ENCODE peak calls at places on chromosome 6, in four cellular contexts. F is HFFc6, Q is AG04450, X is NB4. Z is an unnamed sample.

GRCh38 chr6:142395768-142396231 is 94.0 kb downstream of the ADGRG6 start:
- DNase-seq in F (no peak), Q (no peak), X (no peak), Z (no peak)

GRCh38 chr6:54262956-54263355 is 45.3 kb upstream of the TINAG start:
- DNase-seq in F (no peak), Q (no peak), X (no peak), Z (no peak)

GRCh38 chr6:158049055-158050028 is 67.7 kb downstream of the SYNJ2 start:
- DNase-seq in F (no peak), Q (no peak), X (no peak), Z (no peak)

GRCh38 chr6:129543981-129544380 is 166.0 kb downstream of the ARHGAP18 start:
- DNase-seq in F (peak; percentile 32), Q (no peak), X (no peak), Z (no peak)

GRCh38 chr6:79719248-79719975 is 88.3 kb downstream of the SH3BGRL2 start:
- DNase-seq in F (no peak), Q (no peak), X (no peak), Z (no peak)

GRCh38 chr6:21593927-21594421 is 423 bp downstream of the SOX4 start:
- DNase-seq in F (peak; percentile 70), Q (no peak), X (peak; percentile 78), Z (peak; percentile 32)

GRCh38 chr6:20473518-20473917 is 60.7 kb upstream of the CDKAL1 start:
- DNase-seq in F (no peak), Q (no peak), X (no peak), Z (no peak)

GRCh38 chr6:93751969-93752368 is 332.6 kb upstream of the EPHA7 start:
- DNase-seq in F (no peak), Q (no peak), X (no peak), Z (peak; percentile 39)

Z was measured in retinal pigment epithelial cell.